ENCODE peak calls at places on chromosomes 4 and X, in seven cellular contexts. One of them, this sample, is unnamed.

GRCh38 chrX:12814434-12814833 is 23.2 kb downstream of the PRPS2 start:
- DNase-seq in NCI-H2029: no peak
- DNase-seq in left lobe of liver: no peak
- DNase-seq in T-cell: peak; percentile 8
- DNase-seq in activated T-cell treated with anti-CD3 and anti-CD28 coated beads, Interleukin-2, amount 50 U/mL, for 24 hours: no peak
- DNase-seq in psoas muscle: no peak
- DNase-seq in Karpas-422: peak; percentile 83
- DNase-seq in this sample: no peak

GRCh38 chrX:17601816-17602215 is 135.5 kb upstream of the SCML1 start:
- DNase-seq in psoas muscle: no peak
- DNase-seq in NCI-H2029: no peak
- DNase-seq in left lobe of liver: no peak
- DNase-seq in activated T-cell treated with anti-CD3 and anti-CD28 coated beads, Interleukin-2, amount 50 U/mL, for 24 hours: no peak
- DNase-seq in Karpas-422: no peak
- DNase-seq in T-cell: no peak
- DNase-seq in this sample: no peak

GRCh38 chr4:23153076-23153475 is 460.3 kb downstream of the GBA3 start:
- DNase-seq in NCI-H2029: no peak
- DNase-seq in left lobe of liver: no peak
- DNase-seq in activated T-cell treated with anti-CD3 and anti-CD28 coated beads, Interleukin-2, amount 50 U/mL, for 24 hours: no peak
- DNase-seq in psoas muscle: no peak
- DNase-seq in T-cell: no peak
- DNase-seq in Karpas-422: no peak
- DNase-seq in this sample: no peak

GRCh38 chr4:10260777-10261176 is 144.2 kb upstream of the WDR1 start:
- DNase-seq in Karpas-422: no peak
- DNase-seq in T-cell: no peak
- DNase-seq in activated T-cell treated with anti-CD3 and anti-CD28 coated beads, Interleukin-2, amount 50 U/mL, for 24 hours: no peak
- DNase-seq in NCI-H2029: no peak
- DNase-seq in left lobe of liver: no peak
- DNase-seq in psoas muscle: no peak
- DNase-seq in this sample: no peak

GRCh38 chr4:139740531-139741041 is 75.0 kb downstream of the MGST2 start:
- DNase-seq in Karpas-422: no peak
- DNase-seq in psoas muscle: peak; percentile 81
- DNase-seq in T-cell: no peak
- DNase-seq in left lobe of liver: peak; percentile 73
- DNase-seq in NCI-H2029: peak; percentile 96
- DNase-seq in activated T-cell treated with anti-CD3 and anti-CD28 coated beads, Interleukin-2, amount 50 U/mL, for 24 hours: no peak
- DNase-seq in this sample: peak; percentile 87

GRCh38 chrX:149916745-149917392 is 12.5 kb upstream of the HSFX4 start:
- DNase-seq in NCI-H2029: no peak
- DNase-seq in Karpas-422: no peak
- DNase-seq in left lobe of liver: no peak
- DNase-seq in T-cell: no peak
- DNase-seq in activated T-cell treated with anti-CD3 and anti-CD28 coated beads, Interleukin-2, amount 50 U/mL, for 24 hours: no peak
- DNase-seq in psoas muscle: no peak
- DNase-seq in this sample: no peak

GRCh38 chr4:6749340-6750171 is 33.0 kb upstream of the KIAA0232 start:
- DNase-seq in NCI-H2029: peak; percentile 32
- DNase-seq in T-cell: no peak
- DNase-seq in Karpas-422: no peak
- DNase-seq in activated T-cell treated with anti-CD3 and anti-CD28 coated beads, Interleukin-2, amount 50 U/mL, for 24 hours: no peak
- DNase-seq in psoas muscle: peak; percentile 82
- DNase-seq in left lobe of liver: peak; percentile 99
- DNase-seq in this sample: peak; percentile 89

GRCh38 chr4:4384837-4385236 is 2.1 kb upstream of the NSG1 start:
- DNase-seq in Karpas-422: peak; percentile 69
- DNase-seq in T-cell: no peak
- DNase-seq in activated T-cell treated with anti-CD3 and anti-CD28 coated beads, Interleukin-2, amount 50 U/mL, for 24 hours: no peak
- DNase-seq in left lobe of liver: no peak
- DNase-seq in NCI-H2029: no peak
- DNase-seq in psoas muscle: peak; percentile 20
- DNase-seq in this sample: no peak

GRCh38 chr4:13597604-13598003 is 29.9 kb downstream of the BOD1L1 start:
- DNase-seq in left lobe of liver: no peak
- DNase-seq in NCI-H2029: no peak
- DNase-seq in psoas muscle: no peak
- DNase-seq in activated T-cell treated with anti-CD3 and anti-CD28 coated beads, Interleukin-2, amount 50 U/mL, for 24 hours: no peak
- DNase-seq in T-cell: no peak
- DNase-seq in Karpas-422: no peak
- DNase-seq in this sample: no peak

GRCh38 chr4:158111241-158111640 is 61.6 kb downstream of the GASK1B start:
- DNase-seq in T-cell: no peak
- DNase-seq in NCI-H2029: no peak
- DNase-seq in left lobe of liver: no peak
- DNase-seq in psoas muscle: no peak
- DNase-seq in Karpas-422: no peak
- DNase-seq in activated T-cell treated with anti-CD3 and anti-CD28 coated beads, Interleukin-2, amount 50 U/mL, for 24 hours: no peak
- DNase-seq in this sample: no peak

GRCh38 chr4:15201782-15202181 is 199.5 kb downstream of the CPEB2 start:
- DNase-seq in left lobe of liver: no peak
- DNase-seq in NCI-H2029: no peak
- DNase-seq in psoas muscle: no peak
- DNase-seq in Karpas-422: no peak
- DNase-seq in T-cell: no peak
- DNase-seq in activated T-cell treated with anti-CD3 and anti-CD28 coated beads, Interleukin-2, amount 50 U/mL, for 24 hours: no peak
- DNase-seq in this sample: no peak

This sample was measured in right atrium auricular region.